ENCODE peak calls at places on chromosomes 16 and 17, in five cellular contexts. One of them, this sample, is unnamed.

GRCh38 chr16:69424935-69425784 is 741 bp downstream of the CYB5B start:
- DNase-seq in uterus: no peak
- DNase-seq in esophagus muscularis mucosa: no peak
- DNase-seq in heart right ventricle: no peak
- DNase-seq in left ventricle myocardium inferior: no peak
- DNase-seq in this sample: no peak

GRCh38 chr17:52170963-52171572 is 12.6 kb upstream of the CA10 start:
- DNase-seq in uterus: no peak
- DNase-seq in esophagus muscularis mucosa: no peak
- DNase-seq in heart right ventricle: no peak
- DNase-seq in left ventricle myocardium inferior: no peak
- DNase-seq in this sample: peak; percentile 14

GRCh38 chr17:19354123-19354522 is 8.4 kb downstream of the B9D1 start:
- DNase-seq in uterus: no peak
- DNase-seq in esophagus muscularis mucosa: no peak
- DNase-seq in heart right ventricle: no peak
- DNase-seq in left ventricle myocardium inferior: no peak
- DNase-seq in this sample: no peak

GRCh38 chr17:28554565-28554964 is 2.1 kb upstream of the UNC119 start:
- DNase-seq in uterus: no peak
- DNase-seq in esophagus muscularis mucosa: no peak
- DNase-seq in heart right ventricle: no peak
- DNase-seq in left ventricle myocardium inferior: no peak
- DNase-seq in this sample: no peak

GRCh38 chr17:81868674-81869220 is 2.4 kb downstream of the ARHGDIA start:
- DNase-seq in uterus: peak; percentile 83
- DNase-seq in esophagus muscularis mucosa: no peak
- DNase-seq in heart right ventricle: peak; percentile 24
- DNase-seq in left ventricle myocardium inferior: no peak
- DNase-seq in this sample: no peak

GRCh38 chr16:66878067-66878466 is 2.2 kb upstream of the PDP2 start:
- DNase-seq in uterus: no peak
- DNase-seq in esophagus muscularis mucosa: no peak
- DNase-seq in heart right ventricle: no peak
- DNase-seq in left ventricle myocardium inferior: no peak
- DNase-seq in this sample: no peak

GRCh38 chr17:5203178-5203907 is 11.7 kb upstream of the ZNF594 start:
- DNase-seq in uterus: no peak
- DNase-seq in esophagus muscularis mucosa: no peak
- DNase-seq in heart right ventricle: no peak
- DNase-seq in left ventricle myocardium inferior: no peak
- DNase-seq in this sample: no peak

GRCh38 chr17:76994237-76994637 is 126.0 kb downstream of the MGAT5B start:
- DNase-seq in uterus: no peak
- DNase-seq in esophagus muscularis mucosa: no peak
- DNase-seq in heart right ventricle: no peak
- DNase-seq in left ventricle myocardium inferior: no peak
- DNase-seq in this sample: no peak

GRCh38 chr17:8357910-8358309 is 18.3 kb downstream of the ODF4 start:
- DNase-seq in uterus: no peak
- DNase-seq in esophagus muscularis mucosa: no peak
- DNase-seq in heart right ventricle: no peak
- DNase-seq in left ventricle myocardium inferior: no peak
- DNase-seq in this sample: no peak

GRCh38 chr17:82391496-82392066 is 20.0 kb downstream of the UTS2R start:
- DNase-seq in uterus: no peak
- DNase-seq in esophagus muscularis mucosa: no peak
- DNase-seq in heart right ventricle: no peak
- DNase-seq in left ventricle myocardium inferior: no peak
- DNase-seq in this sample: no peak

GRCh38 chr17:45310380-45311324 is 6.2 kb downstream of the MAP3K14 start:
- DNase-seq in uterus: no peak
- DNase-seq in esophagus muscularis mucosa: no peak
- DNase-seq in heart right ventricle: no peak
- DNase-seq in left ventricle myocardium inferior: peak; percentile 51
- DNase-seq in this sample: no peak

GRCh38 chr17:45326566-45326965 is 9.7 kb upstream of the MAP3K14 start:
- DNase-seq in uterus: no peak
- DNase-seq in esophagus muscularis mucosa: peak; percentile 39
- DNase-seq in heart right ventricle: no peak
- DNase-seq in left ventricle myocardium inferior: no peak
- DNase-seq in this sample: no peak

GRCh38 chr16:25126820-25127232 is 15.3 kb downstream of the LCMT1 start:
- DNase-seq in uterus: peak; percentile 50
- DNase-seq in esophagus muscularis mucosa: no peak
- DNase-seq in heart right ventricle: no peak
- DNase-seq in left ventricle myocardium inferior: no peak
- DNase-seq in this sample: no peak

GRCh38 chr17:173064-173911 is 8.2 kb downstream of the DOC2B start:
- DNase-seq in uterus: no peak
- DNase-seq in esophagus muscularis mucosa: no peak
- DNase-seq in heart right ventricle: no peak
- DNase-seq in left ventricle myocardium inferior: no peak
- DNase-seq in this sample: no peak

GRCh38 chr17:43468746-43469544 is 14.8 kb upstream of the DHX8 start:
- DNase-seq in uterus: no peak
- DNase-seq in esophagus muscularis mucosa: no peak
- DNase-seq in heart right ventricle: no peak
- DNase-seq in left ventricle myocardium inferior: no peak
- DNase-seq in this sample: no peak

GRCh38 chr16:49513040-49513439 is 139.4 kb downstream of the C16orf78 start:
- DNase-seq in uterus: no peak
- DNase-seq in esophagus muscularis mucosa: no peak
- DNase-seq in heart right ventricle: no peak
- DNase-seq in left ventricle myocardium inferior: no peak
- DNase-seq in this sample: no peak

GRCh38 chr16:48607056-48607825 is 2.7 kb downstream of the N4BP1 start:
- DNase-seq in uterus: no peak
- DNase-seq in esophagus muscularis mucosa: no peak
- DNase-seq in heart right ventricle: no peak
- DNase-seq in left ventricle myocardium inferior: no peak
- DNase-seq in this sample: peak; percentile 86

GRCh38 chr16:79599837-79600635 is 501 bp downstream of the MAF start:
- DNase-seq in uterus: peak; percentile 69
- DNase-seq in esophagus muscularis mucosa: no peak
- DNase-seq in heart right ventricle: peak; percentile 42
- DNase-seq in left ventricle myocardium inferior: peak; percentile 73
- DNase-seq in this sample: peak; percentile 55

GRCh38 chr16:84199861-84200260 is 8.9 kb downstream of the ADAD2 start:
- DNase-seq in uterus: no peak
- DNase-seq in esophagus muscularis mucosa: no peak
- DNase-seq in heart right ventricle: no peak
- DNase-seq in left ventricle myocardium inferior: no peak
- DNase-seq in this sample: peak; percentile 47

GRCh38 chr16:70494777-70495176 is 28.6 kb downstream of the COG4 start:
- DNase-seq in uterus: no peak
- DNase-seq in esophagus muscularis mucosa: no peak
- DNase-seq in heart right ventricle: no peak
- DNase-seq in left ventricle myocardium inferior: no peak
- DNase-seq in this sample: no peak

GRCh38 chr16:81384006-81384405 is 60.6 kb upstream of the CMIP start:
- DNase-seq in uterus: no peak
- DNase-seq in esophagus muscularis mucosa: no peak
- DNase-seq in heart right ventricle: no peak
- DNase-seq in left ventricle myocardium inferior: no peak
- DNase-seq in this sample: peak; percentile 24

GRCh38 chr17:9244066-9245052 is 223.0 kb downstream of the NTN1 start:
- DNase-seq in uterus: peak; percentile 60
- DNase-seq in esophagus muscularis mucosa: no peak
- DNase-seq in heart right ventricle: no peak
- DNase-seq in left ventricle myocardium inferior: no peak
- DNase-seq in this sample: no peak

GRCh38 chr16:8634991-8635736 is 13.7 kb downstream of the METTL22 start:
- DNase-seq in uterus: no peak
- DNase-seq in esophagus muscularis mucosa: no peak
- DNase-seq in heart right ventricle: no peak
- DNase-seq in left ventricle myocardium inferior: no peak
- DNase-seq in this sample: no peak

GRCh38 chr17:43367588-43368242 is 31.1 kb upstream of the ARL4D start:
- DNase-seq in uterus: peak; percentile 36
- DNase-seq in esophagus muscularis mucosa: no peak
- DNase-seq in heart right ventricle: no peak
- DNase-seq in left ventricle myocardium inferior: no peak
- DNase-seq in this sample: no peak

GRCh38 chr17:76537578-76538280 is at the start of gene CYGB:
- DNase-seq in uterus: no peak
- DNase-seq in esophagus muscularis mucosa: no peak
- DNase-seq in heart right ventricle: no peak
- DNase-seq in left ventricle myocardium inferior: peak; percentile 74
- DNase-seq in this sample: no peak

GRCh38 chr17:50925296-50925891 is 59.2 kb upstream of the TOB1 start:
- DNase-seq in uterus: no peak
- DNase-seq in esophagus muscularis mucosa: no peak
- DNase-seq in heart right ventricle: no peak
- DNase-seq in left ventricle myocardium inferior: no peak
- DNase-seq in this sample: no peak

GRCh38 chr17:51120357-51120738 is 320 bp downstream of the SPAG9 start:
- DNase-seq in uterus: no peak
- DNase-seq in esophagus muscularis mucosa: no peak
- DNase-seq in heart right ventricle: no peak
- DNase-seq in left ventricle myocardium inferior: no peak
- DNase-seq in this sample: peak; percentile 38

DNA sequence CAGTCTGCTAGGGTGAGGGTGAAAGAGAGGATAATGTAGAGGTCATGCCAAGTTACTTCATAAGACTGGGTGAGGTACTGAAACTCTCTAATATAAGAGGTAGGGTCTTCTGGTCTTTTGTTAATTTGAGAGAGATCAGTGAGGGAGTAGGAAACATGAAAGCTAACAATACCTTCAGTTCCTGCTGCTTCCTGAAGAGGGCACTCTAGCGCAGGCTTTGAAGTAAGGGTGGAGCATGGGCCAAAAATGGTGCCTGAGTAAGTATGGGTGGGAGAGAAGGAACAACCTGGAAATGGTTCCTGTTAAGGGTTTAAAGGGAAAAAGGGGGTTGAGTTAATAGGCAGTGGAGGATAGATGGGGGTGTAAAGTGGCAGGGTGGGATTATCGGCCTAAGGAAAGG is 2449.5 kb downstream of the TP53TG3F start:
- DNase-seq in uterus: no peak
- DNase-seq in esophagus muscularis mucosa: peak; percentile 45
- DNase-seq in heart right ventricle: no peak
- DNase-seq in left ventricle myocardium inferior: no peak
- DNase-seq in this sample: no peak
- TF ChIP-seq CTCF in uterus: no peak
- TF ChIP-seq CTCF in esophagus muscularis mucosa: no peak
- TF ChIP-seq CTCF in heart right ventricle: no peak
- TF ChIP-seq CTCF in left ventricle myocardium inferior: no peak
- TF ChIP-seq CTCF in this sample: no peak

GRCh38 chr16:11715246-11715947 is 27.3 kb downstream of the TXNDC11 start:
- DNase-seq in uterus: no peak
- DNase-seq in esophagus muscularis mucosa: no peak
- DNase-seq in heart right ventricle: no peak
- DNase-seq in left ventricle myocardium inferior: no peak
- DNase-seq in this sample: no peak

GRCh38 chr16:11717811-11718210 is 24.8 kb downstream of the TXNDC11 start:
- DNase-seq in uterus: no peak
- DNase-seq in esophagus muscularis mucosa: no peak
- DNase-seq in heart right ventricle: no peak
- DNase-seq in left ventricle myocardium inferior: no peak
- DNase-seq in this sample: no peak

GRCh38 chr16:11712122-11712521 is 30.5 kb downstream of the TXNDC11 start:
- DNase-seq in uterus: no peak
- DNase-seq in esophagus muscularis mucosa: no peak
- DNase-seq in heart right ventricle: no peak
- DNase-seq in left ventricle myocardium inferior: no peak
- DNase-seq in this sample: no peak

GRCh38 chr16:11719171-11719570 is 23.5 kb downstream of the TXNDC11 start:
- DNase-seq in uterus: no peak
- DNase-seq in esophagus muscularis mucosa: no peak
- DNase-seq in heart right ventricle: no peak
- DNase-seq in left ventricle myocardium inferior: no peak
- DNase-seq in this sample: no peak

GRCh38 chr16:11716330-11716729 is 26.3 kb downstream of the TXNDC11 start:
- DNase-seq in uterus: no peak
- DNase-seq in esophagus muscularis mucosa: no peak
- DNase-seq in heart right ventricle: no peak
- DNase-seq in left ventricle myocardium inferior: no peak
- DNase-seq in this sample: no peak
- H3K27ac ChIP-seq in uterus: peak overlapping the region; percentile 43
- H3K27ac ChIP-seq in esophagus muscularis mucosa: no peak overlapping the region
- H3K27ac ChIP-seq in heart right ventricle: no peak overlapping the region
- H3K27ac ChIP-seq in left ventricle myocardium inferior: no peak overlapping the region
- H3K27ac ChIP-seq in this sample: peak overlapping the region; percentile 44

DNA sequence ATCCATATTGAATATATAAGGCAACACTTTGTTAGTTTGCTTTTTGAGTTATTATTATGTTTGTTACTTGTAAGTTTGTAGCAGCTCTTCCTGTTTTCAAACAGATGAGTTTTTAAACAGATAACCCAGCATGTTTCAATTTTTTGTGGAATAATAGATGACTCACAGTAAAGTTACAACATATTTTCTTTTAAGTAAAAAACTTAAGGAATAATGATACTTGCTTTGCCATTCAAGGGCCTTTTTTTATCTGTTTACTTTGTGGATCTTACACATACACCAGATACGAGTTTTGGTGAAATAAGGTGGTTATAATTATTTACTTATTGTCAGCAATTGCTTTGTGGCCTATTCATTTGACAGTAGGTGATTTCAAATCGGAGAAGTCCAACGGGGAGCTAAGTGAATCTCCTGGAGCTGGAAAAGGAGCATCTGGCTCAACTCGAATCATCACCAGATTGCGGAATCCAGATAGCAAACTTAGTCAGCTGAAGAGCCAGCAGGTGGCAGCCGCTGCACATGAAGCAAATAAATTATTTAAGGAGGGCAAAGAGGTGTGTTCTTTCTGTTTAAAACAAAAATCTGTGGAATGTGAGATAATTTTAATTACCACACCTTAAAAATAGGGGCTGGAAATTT is 66.3 kb downstream of the BPTF start:
- DNase-seq in uterus: peak; percentile 27
- DNase-seq in esophagus muscularis mucosa: no peak
- DNase-seq in heart right ventricle: no peak
- DNase-seq in left ventricle myocardium inferior: no peak
- DNase-seq in this sample: peak; percentile 13
- TF ChIP-seq CTCF in uterus: no peak
- TF ChIP-seq CTCF in esophagus muscularis mucosa: no peak
- TF ChIP-seq CTCF in heart right ventricle: peak; percentile 19
- TF ChIP-seq CTCF in left ventricle myocardium inferior: peak; percentile 45
- TF ChIP-seq CTCF in this sample: peak; percentile 21

GRCh38 chr16:57194512-57194911 is 8.4 kb downstream of the RSPRY1 start:
- DNase-seq in uterus: no peak
- DNase-seq in esophagus muscularis mucosa: no peak
- DNase-seq in heart right ventricle: no peak
- DNase-seq in left ventricle myocardium inferior: no peak
- DNase-seq in this sample: peak; percentile 16
- H3K27ac ChIP-seq in uterus: peak overlapping the region; percentile 79
- H3K27ac ChIP-seq in esophagus muscularis mucosa: peak overlapping the region; percentile 40
- H3K27ac ChIP-seq in heart right ventricle: no peak overlapping the region
- H3K27ac ChIP-seq in left ventricle myocardium inferior: no peak overlapping the region
- H3K27ac ChIP-seq in this sample: no peak overlapping the region

GRCh38 chr17:39781028-39781800 is 43.5 kb downstream of the GRB7 start:
- DNase-seq in uterus: no peak
- DNase-seq in esophagus muscularis mucosa: no peak
- DNase-seq in heart right ventricle: no peak
- DNase-seq in left ventricle myocardium inferior: no peak
- DNase-seq in this sample: no peak
- TF ChIP-seq CTCF in uterus: no peak
- TF ChIP-seq CTCF in esophagus muscularis mucosa: no peak
- TF ChIP-seq CTCF in heart right ventricle: no peak
- TF ChIP-seq CTCF in left ventricle myocardium inferior: no peak
- TF ChIP-seq CTCF in this sample: no peak

GRCh38 chr16:23640669-23640958 is 496 bp downstream of the PALB2 start:
- DNase-seq in uterus: no peak
- DNase-seq in esophagus muscularis mucosa: no peak
- DNase-seq in heart right ventricle: no peak
- DNase-seq in left ventricle myocardium inferior: no peak
- DNase-seq in this sample: no peak
- H3K27ac ChIP-seq in uterus: peak overlapping the region; percentile 85
- H3K27ac ChIP-seq in esophagus muscularis mucosa: peak overlapping the region; percentile 83
- H3K27ac ChIP-seq in heart right ventricle: peak overlapping the region; percentile 84
- H3K27ac ChIP-seq in left ventricle myocardium inferior: peak overlapping the region; percentile 83
- H3K27ac ChIP-seq in this sample: peak overlapping the region; percentile 67

This sample was measured in prostate gland.